ENCODE peak calls at places on chromosomes 2 and 18, in six cellular contexts. One of them, this sample, is unnamed.

GRCh38 chr2:55923091-55923977 is at the start of gene EFEMP1:
- DNase-seq in K562: no peak
- DNase-seq in GM12878: no peak
- DNase-seq in HCT116: no peak
- DNase-seq in H1: no peak
- DNase-seq in HepG2: no peak
- DNase-seq in this sample: peak

GRCh38 chr2:182499706-182500470 is 73.1 kb upstream of the PDE1A start:
- DNase-seq in HepG2: no peak
- DNase-seq in GM12878: no peak
- DNase-seq in K562: no peak
- DNase-seq in HCT116: no peak
- DNase-seq in H1: no peak
- DNase-seq in this sample: peak

GRCh38 chr18:5418985-5419495 is 123.5 kb upstream of the ZBTB14 start:
- DNase-seq in GM12878: no peak
- DNase-seq in K562: no peak
- DNase-seq in HepG2: no peak
- DNase-seq in H1: no peak
- DNase-seq in HCT116: no peak
- DNase-seq in this sample: no peak

GRCh38 chr2:1671916-1672315 is 72.4 kb downstream of the PXDN start:
- DNase-seq in HCT116: no peak
- DNase-seq in K562: no peak
- DNase-seq in H1: no peak
- DNase-seq in HepG2: no peak
- DNase-seq in GM12878: no peak
- DNase-seq in this sample: no peak

GRCh38 chr2:202529389-202529788 is 105.4 kb upstream of the FAM117B start:
- DNase-seq in H1: no peak
- DNase-seq in GM12878: no peak
- DNase-seq in HCT116: no peak
- DNase-seq in K562: no peak
- DNase-seq in HepG2: no peak
- DNase-seq in this sample: no peak

GRCh38 chr2:43480874-43481273 is 115.0 kb downstream of the THADA start:
- DNase-seq in K562: no peak
- DNase-seq in H1: no peak
- DNase-seq in HepG2: no peak
- DNase-seq in HCT116: no peak
- DNase-seq in GM12878: no peak
- DNase-seq in this sample: no peak

GRCh38 chr18:23237524-23238151 is 102.4 kb downstream of the CABLES1 start:
- DNase-seq in H1: no peak
- DNase-seq in HepG2: no peak
- DNase-seq in GM12878: peak
- DNase-seq in K562: no peak
- DNase-seq in HCT116: no peak
- DNase-seq in this sample: no peak

GRCh38 chr2:30185175-30185574 is 38.4 kb downstream of the YPEL5 start:
- DNase-seq in HCT116: no peak
- DNase-seq in H1: no peak
- DNase-seq in GM12878: no peak
- DNase-seq in K562: no peak
- DNase-seq in HepG2: peak
- DNase-seq in this sample: no peak

GRCh38 chr2:241769819-241770184 is 6.8 kb upstream of the GAL3ST2 start:
- DNase-seq in HepG2: no peak
- DNase-seq in K562: no peak
- DNase-seq in HCT116: no peak
- DNase-seq in GM12878: no peak
- DNase-seq in H1: no peak
- DNase-seq in this sample: no peak

GRCh38 chr2:240987588-240987987 is 10.8 kb upstream of the SNED1 start:
- DNase-seq in H1: no peak
- DNase-seq in GM12878: no peak
- DNase-seq in K562: no peak
- DNase-seq in HepG2: no peak
- DNase-seq in HCT116: no peak
- DNase-seq in this sample: no peak

GRCh38 chr2:14951569-14952285 is 319.2 kb downstream of the LRATD1 start:
- DNase-seq in HCT116: no peak
- DNase-seq in HepG2: no peak
- DNase-seq in H1: no peak
- DNase-seq in GM12878: no peak
- DNase-seq in K562: no peak
- DNase-seq in this sample: no peak

GRCh38 chr2:41791523-41791922 is 256.3 kb upstream of the PKDCC start:
- DNase-seq in K562: peak
- DNase-seq in HCT116: no peak
- DNase-seq in GM12878: no peak
- DNase-seq in H1: no peak
- DNase-seq in HepG2: peak
- DNase-seq in this sample: no peak

GRCh38 chr2:95348609-95349567 is 51.7 kb downstream of the KCNIP3 start:
- DNase-seq in H1: no peak
- DNase-seq in HepG2: no peak
- DNase-seq in GM12878: no peak
- DNase-seq in HCT116: no peak
- DNase-seq in K562: no peak
- DNase-seq in this sample: no peak

GRCh38 chr18:815353-815752 is 3.3 kb upstream of the YES1 start:
- DNase-seq in H1: no peak
- DNase-seq in GM12878: no peak
- DNase-seq in K562: no peak
- DNase-seq in HepG2: no peak
- DNase-seq in HCT116: no peak
- DNase-seq in this sample: no peak

GRCh38 chr2:69559696-69560482 is 83.7 kb downstream of the AAK1 start:
- DNase-seq in H1: peak
- DNase-seq in K562: peak
- DNase-seq in HepG2: peak
- DNase-seq in HCT116: peak
- DNase-seq in GM12878: no peak
- DNase-seq in this sample: peak

GRCh38 chr18:812673-813404 is 797 bp upstream of the YES1 start:
- DNase-seq in HepG2: peak
- DNase-seq in K562: peak
- DNase-seq in H1: no peak
- DNase-seq in GM12878: peak
- DNase-seq in HCT116: peak
- DNase-seq in this sample: no peak

GRCh38 chr2:38301969-38302702 is 74.9 kb downstream of the ATL2 start:
- DNase-seq in HepG2: no peak
- DNase-seq in GM12878: no peak
- DNase-seq in HCT116: no peak
- DNase-seq in K562: no peak
- DNase-seq in H1: no peak
- DNase-seq in this sample: no peak

GRCh38 chr18:31610841-31611240 is 19.2 kb downstream of the TTR start:
- DNase-seq in GM12878: no peak
- DNase-seq in HCT116: peak
- DNase-seq in H1: peak
- DNase-seq in K562: peak
- DNase-seq in HepG2: peak
- DNase-seq in this sample: peak

GRCh38 chr2:55743583-55743982 is 49.9 kb upstream of the PNPT1 start:
- DNase-seq in GM12878: no peak
- DNase-seq in HCT116: no peak
- DNase-seq in HepG2: no peak
- DNase-seq in K562: no peak
- DNase-seq in H1: no peak
- DNase-seq in this sample: no peak

GRCh38 chr2:38499921-38500634 is 102.7 kb downstream of the HNRNPLL start:
- DNase-seq in HCT116: no peak
- DNase-seq in K562: no peak
- DNase-seq in HepG2: no peak
- DNase-seq in H1: no peak
- DNase-seq in GM12878: no peak
- DNase-seq in this sample: peak

GRCh38 chr2:167749641-167750040 is 497.8 kb downstream of the STK39 start:
- DNase-seq in GM12878: no peak
- DNase-seq in HCT116: no peak
- DNase-seq in K562: no peak
- DNase-seq in H1: no peak
- DNase-seq in HepG2: no peak
- DNase-seq in this sample: no peak

GRCh38 chr18:45122510-45122909 is 441.8 kb downstream of the SETBP1 start:
- DNase-seq in GM12878: no peak
- DNase-seq in K562: no peak
- DNase-seq in HepG2: no peak
- DNase-seq in HCT116: no peak
- DNase-seq in H1: no peak
- DNase-seq in this sample: no peak

DNA sequence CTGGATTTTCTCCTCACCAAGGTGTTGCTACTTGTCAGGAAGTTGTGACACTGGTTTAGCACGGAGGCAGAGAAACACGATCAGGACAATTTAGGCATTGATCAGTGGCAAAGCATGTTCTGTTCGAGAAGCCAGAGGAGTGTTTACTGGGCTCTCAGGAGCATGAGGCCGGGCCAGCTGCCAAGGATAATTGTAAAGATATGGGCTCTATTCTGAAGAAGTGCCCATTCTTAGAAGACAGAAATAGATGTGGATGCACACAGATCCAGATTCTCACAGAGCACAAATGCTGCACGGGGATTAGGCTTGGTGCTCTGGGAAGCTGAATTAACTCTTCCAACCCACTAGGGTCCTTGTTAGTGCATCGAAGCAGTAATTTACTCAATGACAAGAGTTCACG is 16.2 kb downstream of the AFF3 start:
- DNase-seq in K562: no peak
- DNase-seq in HepG2: no peak
- DNase-seq in GM12878: no peak
- DNase-seq in HCT116: no peak
- DNase-seq in H1: no peak
- DNase-seq in this sample: no peak
- TF ChIP-seq ZNF274 in K562: no peak
- TF ChIP-seq ZNF274 in HepG2: no peak
- TF ChIP-seq ZNF274 in GM12878: no peak
- TF ChIP-seq ZNF274 in HCT116: no peak
- TF ChIP-seq ZNF274 in H1: no peak
- TF ChIP-seq ZNF274 in this sample: no peak

DNA sequence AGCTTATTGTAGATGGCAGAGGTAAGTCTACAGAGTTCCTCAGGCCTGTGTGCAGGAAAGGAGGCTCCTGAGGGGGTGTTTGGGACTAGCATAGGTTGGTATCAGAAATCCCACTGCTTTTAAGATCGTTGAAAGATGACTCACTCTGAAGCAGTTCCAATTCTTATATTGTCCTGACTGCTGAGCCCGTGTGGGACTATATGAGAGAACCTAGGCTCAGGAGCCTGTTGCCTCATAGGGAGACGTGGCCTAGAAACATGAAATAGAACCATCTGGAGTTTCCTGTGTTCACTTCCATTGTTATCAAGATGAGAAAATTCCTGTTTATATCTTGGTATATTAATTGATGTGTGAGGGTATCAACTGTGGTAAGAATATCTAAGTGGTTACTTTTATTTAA is 5.7 kb downstream of the CCT7 start:
- DNase-seq in K562: no peak
- DNase-seq in H1: no peak
- DNase-seq in HepG2: no peak
- DNase-seq in GM12878: no peak
- DNase-seq in HCT116: no peak
- DNase-seq in this sample: no peak
- TF ChIP-seq ZNF274 in K562: no peak
- TF ChIP-seq ZNF274 in H1: no peak
- TF ChIP-seq ZNF274 in HepG2: no peak
- TF ChIP-seq ZNF274 in GM12878: no peak
- TF ChIP-seq ZNF274 in HCT116: no peak
- TF ChIP-seq ZNF274 in this sample: no peak

GRCh38 chr2:143263045-143263625 is 133.9 kb downstream of the ARHGAP15 start:
- DNase-seq in K562: no peak
- DNase-seq in H1: no peak
- DNase-seq in GM12878: no peak
- DNase-seq in HCT116: no peak
- DNase-seq in HepG2: no peak
- DNase-seq in this sample: peak

GRCh38 chr2:143264851-143265250 is 135.6 kb downstream of the ARHGAP15 start:
- DNase-seq in GM12878: no peak
- DNase-seq in H1: no peak
- DNase-seq in K562: no peak
- DNase-seq in HepG2: no peak
- DNase-seq in HCT116: no peak
- DNase-seq in this sample: no peak

GRCh38 chr2:143258126-143258892 is 129.1 kb downstream of the ARHGAP15 start:
- DNase-seq in K562: peak
- DNase-seq in HCT116: no peak
- DNase-seq in H1: no peak
- DNase-seq in GM12878: no peak
- DNase-seq in HepG2: no peak
- DNase-seq in this sample: no peak

GRCh38 chr2:143259368-143259958 is 130.2 kb downstream of the ARHGAP15 start:
- DNase-seq in HCT116: peak
- DNase-seq in H1: peak
- DNase-seq in HepG2: peak
- DNase-seq in GM12878: peak
- DNase-seq in K562: peak
- DNase-seq in this sample: peak

GRCh38 chr2:143261986-143262784 is 133.0 kb downstream of the ARHGAP15 start:
- DNase-seq in GM12878: no peak
- DNase-seq in HCT116: no peak
- DNase-seq in K562: no peak
- DNase-seq in HepG2: no peak
- DNase-seq in H1: no peak
- DNase-seq in this sample: no peak
- TF ChIP-seq ZNF274 in GM12878: no peak
- TF ChIP-seq ZNF274 in HCT116: no peak
- TF ChIP-seq ZNF274 in K562: no peak
- TF ChIP-seq ZNF274 in HepG2: no peak
- TF ChIP-seq ZNF274 in H1: no peak
- TF ChIP-seq ZNF274 in this sample: no peak

GRCh38 chr2:189210250-189211075 is 30.9 kb upstream of the COL5A2 start:
- DNase-seq in GM12878: no peak
- DNase-seq in HCT116: peak
- DNase-seq in K562: peak
- DNase-seq in HepG2: no peak
- DNase-seq in H1: no peak
- DNase-seq in this sample: no peak
- TF ChIP-seq ZNF274 in GM12878: no peak
- TF ChIP-seq ZNF274 in HCT116: no peak
- TF ChIP-seq ZNF274 in K562: no peak
- TF ChIP-seq ZNF274 in HepG2: no peak
- TF ChIP-seq ZNF274 in H1: no peak
- TF ChIP-seq ZNF274 in this sample: no peak